ENCODE peak calls at places on chromosomes 12 and 14, in five cellular contexts. M is non-pigmented ciliary epithelial cell, S is left ventricle myocardium inferior, W is endothelial cell, H is NCI-H510A. J is an unnamed sample.

GRCh38 chr12:62817556-62818271 is 117.2 kb downstream of the PPM1H start:
- DNase-seq in S (no peak), H (no peak), W (no peak), M (peak), J (no peak)

GRCh38 chr12:93378373-93379310 is 917 bp downstream of the NUDT4 start:
- DNase-seq in H (no peak), W (peak), S (peak), M (no peak), J (peak)

GRCh38 chr12:104515899-104516298 is 59.2 kb downstream of the CHST11 start:
- DNase-seq in W (no peak), H (no peak), M (no peak), S (no peak), J (no peak)

GRCh38 chr12:5073838-5074237 is 30.2 kb downstream of the KCNA5 start:
- DNase-seq in S (no peak), W (no peak), H (no peak), M (no peak), J (no peak)

GRCh38 chr12:34398366-34398705 is 376.0 kb downstream of the ALG10 start:
- DNase-seq in H (no peak), W (peak), M (no peak), S (no peak), J (no peak)

GRCh38 chr12:129819391-129819790 is 84.4 kb downstream of the TMEM132D start:
- DNase-seq in W (no peak), M (no peak), H (peak), S (no peak), J (no peak)

GRCh38 chr14:105221598-105222178 is 26.6 kb upstream of the BTBD6 start:
- DNase-seq in S (no peak), W (no peak), M (no peak), H (no peak), J (no peak)

GRCh38 chr12:17344649-17345048 is 738.7 kb upstream of the LMO3 start:
- DNase-seq in M (no peak), H (peak), S (no peak), W (no peak), J (no peak)

GRCh38 chr12:59929091-59929490 is 333.3 kb downstream of the SLC16A7 start:
- DNase-seq in M (no peak), H (no peak), W (no peak), S (no peak), J (no peak)

GRCh38 chr12:110543252-110543959 is 39.7 kb downstream of the PPTC7 start:
- DNase-seq in S (peak), W (no peak), H (no peak), M (peak), J (no peak)

GRCh38 chr14:67940894-67941455 is 121.4 kb downstream of the RAD51B start:
- DNase-seq in H (no peak), S (no peak), M (no peak), W (no peak), J (peak)

GRCh38 chr14:99510556-99511139 is 29.4 kb downstream of the CCNK start:
- DNase-seq in M (no peak), S (no peak), H (no peak), W (no peak), J (no peak)

GRCh38 chr14:68232643-68233055 is 413.1 kb downstream of the RAD51B start:
- DNase-seq in W (no peak), S (no peak), M (peak), H (no peak), J (peak)

GRCh38 chr12:52204095-52204930 is 12.5 kb upstream of the KRT80 start:
- DNase-seq in W (no peak), M (no peak), H (no peak), S (no peak), J (peak)

GRCh38 chr12:2341871-2342270 is 289.1 kb downstream of the CACNA1C start:
- DNase-seq in S (no peak), H (no peak), W (no peak), M (peak), J (peak)

GRCh38 chr12:26629864-26630263 is 203.1 kb downstream of the ITPR2 start:
- DNase-seq in M (no peak), S (no peak), H (no peak), W (no peak), J (no peak)

GRCh38 chr12:70615177-70615576 is 22.1 kb downstream of the PTPRB start:
- DNase-seq in H (no peak), W (no peak), M (no peak), S (no peak), J (no peak)

GRCh38 chr14:102826161-102826560 is 48.9 kb downstream of the TRAF3 start:
- DNase-seq in W (no peak), S (no peak), H (no peak), M (no peak), J (no peak)

GRCh38 chr14:38047518-38047917 is 160.2 kb upstream of the SSTR1 start:
- DNase-seq in M (no peak), H (no peak), W (no peak), S (no peak), J (no peak)

GRCh38 chr12:110249105-110249504 is 31.9 kb upstream of the ATP2A2 start:
- DNase-seq in S (no peak), M (no peak), W (no peak), H (no peak), J (peak)

GRCh38 chr14:71155743-71156142 is 248.5 kb downstream of the PCNX1 start:
- DNase-seq in H (no peak), M (no peak), S (no peak), W (no peak), J (no peak)

GRCh38 chr14:77105554-77105953 is 7.5 kb downstream of the CIPC start:
- DNase-seq in S (no peak), W (no peak), H (no peak), M (no peak), J (no peak)

GRCh38 chr12:125187780-125188741 is 122.8 kb downstream of the AACS start:
- DNase-seq in M (no peak), S (no peak), H (no peak), W (no peak), J (no peak)

GRCh38 chr12:19198272-19198671 is 68.7 kb downstream of the PLEKHA5 start:
- DNase-seq in M (no peak), W (no peak), S (no peak), H (no peak), J (no peak)

J was measured in AG04450.